ENCODE peak calls at places on chromosomes 12 and 14, in six cellular contexts. W is D341Med, F is MM.1S, C is GDM1, X is kidney tubule cell, A is NCI-H2227 treated with DMSO at 0.1 percent for 48 hours. L is an unnamed sample.

GRCh38 chr12:27179399-27180214 is 64.5 kb upstream of the STK38L start:
- DNase-seq in W (peak; percentile 30), F (peak; percentile 97), C (peak; percentile 45), X (peak; percentile 97), A (no peak), L (no peak)

GRCh38 chr14:55201219-55202096 is 10.1 kb upstream of the DLGAP5 start:
- DNase-seq in W (no peak), F (no peak), C (no peak), X (no peak), A (no peak), L (no peak)

GRCh38 chr14:65446159-65446558 is 33.6 kb downstream of the FUT8 start:
- DNase-seq in W (peak; percentile 25), F (no peak), C (no peak), X (no peak), A (no peak), L (no peak)

GRCh38 chr14:34223302-34224150 is 238.5 kb downstream of the SPTSSA start:
- DNase-seq in W (no peak), F (no peak), C (no peak), X (no peak), A (no peak), L (no peak)

GRCh38 chr14:33859306-33859705 is 91.6 kb downstream of the EGLN3 start:
- DNase-seq in W (no peak), F (no peak), C (no peak), X (peak; percentile 33), A (no peak), L (no peak)

GRCh38 chr12:71636704-71637115 is 26.9 kb downstream of the ZFC3H1 start:
- DNase-seq in W (peak; percentile 55), F (peak; percentile 76), C (peak; percentile 32), X (peak; percentile 68), A (peak; percentile 67), L (no peak)

GRCh38 chr14:101819251-101819990 is 57.9 kb downstream of the PPP2R5C start:
- DNase-seq in W (no peak), F (no peak), C (no peak), X (no peak), A (no peak), L (no peak)

GRCh38 chr12:62640910-62641448 is 174.4 kb downstream of the MON2 start:
- DNase-seq in W (no peak), F (peak; percentile 51), C (no peak), X (peak; percentile 60), A (no peak), L (no peak)

GRCh38 chr12:26690601-26691000 is 142.4 kb downstream of the ITPR2 start:
- DNase-seq in W (no peak), F (no peak), C (no peak), X (no peak), A (no peak), L (no peak)

GRCh38 chr14:74634481-74634880 is 22.4 kb upstream of the LTBP2 start:
- DNase-seq in W (no peak), F (no peak), C (no peak), X (no peak), A (no peak), L (no peak)

GRCh38 chr12:6469609-6470374 is 685 bp downstream of the VAMP1 start:
- DNase-seq in W (no peak), F (peak; percentile 21), C (no peak), X (no peak), A (no peak), L (no peak)

GRCh38 chr12:67920432-67920831 is 68.8 kb upstream of the IFNG-AS1 start:
- DNase-seq in W (no peak), F (no peak), C (no peak), X (peak; percentile 94), A (no peak), L (no peak)

GRCh38 chr14:64234877-64235651 is 59.1 kb downstream of the ESR2 start:
- DNase-seq in W (peak; percentile 71), F (no peak), C (no peak), X (peak; percentile 85), A (peak; percentile 58), L (no peak)

GRCh38 chr14:85350667-85351066 is 179.3 kb upstream of the FLRT2 start:
- DNase-seq in W (no peak), F (no peak), C (no peak), X (no peak), A (no peak), L (no peak)

GRCh38 chr12:75779891-75780501 is 251.6 kb downstream of the PHLDA1 start:
- DNase-seq in W (no peak), F (no peak), C (no peak), X (no peak), A (peak; percentile 95), L (no peak)

GRCh38 chr12:51601241-51601640 is 10.2 kb downstream of the SCN8A start:
- DNase-seq in W (no peak), F (no peak), C (no peak), X (no peak), A (no peak), L (no peak)

GRCh38 chr12:96424601-96425000 is 24.4 kb upstream of the CDK17 start:
- DNase-seq in W (no peak), F (no peak), C (no peak), X (no peak), A (no peak), L (no peak)

GRCh38 chr12:114812858-114813761 is 129.1 kb upstream of the TBX3 start:
- DNase-seq in W (no peak), F (no peak), C (no peak), X (no peak), A (no peak), L (no peak)

GRCh38 chr12:43098766-43099550 is 453.0 kb downstream of the ADAMTS20 start:
- DNase-seq in W (no peak), F (no peak), C (no peak), X (no peak), A (no peak), L (no peak)

GRCh38 chr12:9083793-9084192 is 31.9 kb downstream of the A2M start:
- DNase-seq in W (no peak), F (no peak), C (no peak), X (no peak), A (no peak), L (no peak)

GRCh38 chr14:29461131-29461530 is 466.5 kb downstream of the PRKD1 start:
- DNase-seq in W (no peak), F (no peak), C (no peak), X (no peak), A (no peak), L (no peak)

GRCh38 chr14:61126083-61126962 is 145.3 kb downstream of the SLC38A6 start:
- DNase-seq in W (no peak), F (peak; percentile 20), C (no peak), X (no peak), A (peak; percentile 42), L (no peak)

L was measured in H1.